ENCODE peak calls at places on chromosomes 13 and 19, in six cellular contexts. Q is upper lobe of right lung, A is GM03348, S is HCEC 1CT, F is NCI-H1105, U is neuronal stem cell. M is an unnamed sample.

GRCh38 chr13:108919036-108919907 is 289.9 kb downstream of the MYO16 start:
- DNase-seq in Q (no peak), A (no peak), S (peak), F (no peak), U (no peak), M (peak)

GRCh38 chr19:30379841-30380610 is 7.8 kb downstream of the ZNF536 start:
- DNase-seq in Q (no peak), A (no peak), S (no peak), F (no peak), U (no peak), M (no peak)

GRCh38 chr19:17468302-17469091 is 1.8 kb upstream of the SLC27A1 start:
- DNase-seq in Q (peak), A (peak), S (no peak), F (no peak), U (no peak), M (no peak)

GRCh38 chr19:2253106-2254051 is 2.8 kb downstream of the JSRP1 start:
- DNase-seq in Q (no peak), A (no peak), S (no peak), F (no peak), U (no peak), M (no peak)

GRCh38 chr13:102028846-102029245 is 373.0 kb downstream of the FGF14 start:
- DNase-seq in Q (no peak), A (no peak), S (no peak), F (peak), U (no peak), M (no peak)

GRCh38 chr13:106683179-106683578 is 115.2 kb upstream of the ARGLU1 start:
- DNase-seq in Q (no peak), A (no peak), S (no peak), F (no peak), U (no peak), M (no peak)

GRCh38 chr13:90867336-90867683 is 480.2 kb upstream of the MIR17HG start:
- DNase-seq in Q (peak), A (peak), S (peak), F (peak), U (peak), M (peak)

GRCh38 chr19:18596752-18597157 is 8.2 kb downstream of the REX1BD start:
- DNase-seq in Q (peak), A (peak), S (no peak), F (no peak), U (no peak), M (peak)

GRCh38 chr19:6116749-6117430 is 6.6 kb upstream of the RFX2 start:
- DNase-seq in Q (no peak), A (no peak), S (no peak), F (no peak), U (no peak), M (no peak)

GRCh38 chr19:9937001-9937411 is 691 bp upstream of the OLFM2 start:
- DNase-seq in Q (no peak), A (no peak), S (no peak), F (no peak), U (no peak), M (no peak)

GRCh38 chr19:41691268-41691970 is 3.3 kb upstream of the CEACAM7 start:
- DNase-seq in Q (peak), A (peak), S (no peak), F (peak), U (no peak), M (peak)

GRCh38 chr19:4744451-4745170 is 21.0 kb upstream of the DPP9 start:
- DNase-seq in Q (no peak), A (peak), S (peak), F (no peak), U (no peak), M (peak)

GRCh38 chr13:77290342-77290741 is 36.6 kb downstream of the MYCBP2 start:
- DNase-seq in Q (no peak), A (no peak), S (no peak), F (no peak), U (no peak), M (no peak)

GRCh38 chr19:41707871-41708371 is 505 bp upstream of the CEACAM5 start:
- DNase-seq in Q (no peak), A (no peak), S (no peak), F (no peak), U (no peak), M (no peak)

GRCh38 chr13:111328111-111328802 is 7.8 kb downstream of the TEX29 start:
- DNase-seq in Q (no peak), A (no peak), S (no peak), F (no peak), U (no peak), M (no peak)

GRCh38 chr13:43878897-43879322 is 630 bp downstream of the CCDC122 start:
- DNase-seq in Q (peak), A (peak), S (peak), F (no peak), U (no peak), M (peak)

GRCh38 chr19:15091918-15092753 is 10.1 kb downstream of the OR1I1 start:
- DNase-seq in Q (no peak), A (peak), S (peak), F (peak), U (peak), M (peak)